ENCODE peak calls at places on chromosomes 6 and 20, in seven cellular contexts. One of them, this sample, is unnamed.

GRCh38 chr6:136226027-136226673 is 24.0 kb downstream of the MTFR2 start:
- DNase-seq in A549: peak; percentile 67
- DNase-seq in AG09319: peak; percentile 16
- DNase-seq in GM12865: peak; percentile 52
- DNase-seq in mesothelial cell of epicardium: no peak
- DNase-seq in PC-9: peak; percentile 52
- DNase-seq in body of pancreas: peak; percentile 51
- DNase-seq in this sample: peak; percentile 14

GRCh38 chr6:21595265-21595950 is 1.9 kb downstream of the SOX4 start:
- DNase-seq in A549: peak; percentile 42
- DNase-seq in GM12865: peak; percentile 69
- DNase-seq in mesothelial cell of epicardium: no peak
- DNase-seq in AG09319: no peak
- DNase-seq in body of pancreas: peak; percentile 65
- DNase-seq in PC-9: no peak
- DNase-seq in this sample: peak; percentile 57

GRCh38 chr6:5898563-5898962 is 108.2 kb downstream of the NRN1 start:
- DNase-seq in body of pancreas: no peak
- DNase-seq in AG09319: no peak
- DNase-seq in GM12865: no peak
- DNase-seq in mesothelial cell of epicardium: no peak
- DNase-seq in PC-9: no peak
- DNase-seq in A549: no peak
- DNase-seq in this sample: peak; percentile 55

GRCh38 chr6:11462742-11463414 is 74.7 kb upstream of the TMEM170B start:
- DNase-seq in GM12865: no peak
- DNase-seq in AG09319: no peak
- DNase-seq in body of pancreas: no peak
- DNase-seq in mesothelial cell of epicardium: no peak
- DNase-seq in A549: no peak
- DNase-seq in PC-9: no peak
- DNase-seq in this sample: no peak

GRCh38 chr6:73511796-73512195 is 9.0 kb downstream of the EEF1A1 start:
- DNase-seq in AG09319: no peak
- DNase-seq in A549: no peak
- DNase-seq in PC-9: peak; percentile 41
- DNase-seq in body of pancreas: no peak
- DNase-seq in GM12865: peak; percentile 13
- DNase-seq in mesothelial cell of epicardium: no peak
- DNase-seq in this sample: no peak

GRCh38 chr20:19812696-19813095 is 54.6 kb downstream of the RIN2 start:
- DNase-seq in PC-9: no peak
- DNase-seq in body of pancreas: no peak
- DNase-seq in mesothelial cell of epicardium: no peak
- DNase-seq in AG09319: no peak
- DNase-seq in GM12865: no peak
- DNase-seq in A549: no peak
- DNase-seq in this sample: no peak

GRCh38 chr6:127022297-127022696 is 96.2 kb upstream of the RSPO3 start:
- DNase-seq in body of pancreas: peak; percentile 27
- DNase-seq in mesothelial cell of epicardium: no peak
- DNase-seq in A549: no peak
- DNase-seq in AG09319: peak; percentile 64
- DNase-seq in PC-9: no peak
- DNase-seq in GM12865: no peak
- DNase-seq in this sample: no peak

GRCh38 chr6:4573958-4574481 is 202.2 kb upstream of the CDYL start:
- DNase-seq in mesothelial cell of epicardium: no peak
- DNase-seq in PC-9: no peak
- DNase-seq in body of pancreas: no peak
- DNase-seq in A549: no peak
- DNase-seq in AG09319: no peak
- DNase-seq in GM12865: no peak
- DNase-seq in this sample: no peak

GRCh38 chr6:20577280-20577679 is 43.0 kb downstream of the CDKAL1 start:
- DNase-seq in body of pancreas: no peak
- DNase-seq in PC-9: no peak
- DNase-seq in A549: no peak
- DNase-seq in AG09319: no peak
- DNase-seq in mesothelial cell of epicardium: no peak
- DNase-seq in GM12865: no peak
- DNase-seq in this sample: no peak

GRCh38 chr20:43911066-43911465 is 3.6 kb upstream of the TOX2 start:
- DNase-seq in A549: peak; percentile 37
- DNase-seq in mesothelial cell of epicardium: no peak
- DNase-seq in body of pancreas: no peak
- DNase-seq in GM12865: peak; percentile 43
- DNase-seq in AG09319: peak; percentile 59
- DNase-seq in PC-9: peak; percentile 77
- DNase-seq in this sample: no peak

GRCh38 chr6:294656-295565 is 2.6 kb downstream of the DUSP22 start:
- DNase-seq in A549: no peak
- DNase-seq in AG09319: no peak
- DNase-seq in body of pancreas: no peak
- DNase-seq in mesothelial cell of epicardium: no peak
- DNase-seq in PC-9: no peak
- DNase-seq in GM12865: peak; percentile 57
- DNase-seq in this sample: no peak

GRCh38 chr6:119173249-119174084 is 95.0 kb upstream of the FAM184A start:
- DNase-seq in GM12865: no peak
- DNase-seq in body of pancreas: no peak
- DNase-seq in PC-9: no peak
- DNase-seq in mesothelial cell of epicardium: no peak
- DNase-seq in AG09319: no peak
- DNase-seq in A549: no peak
- DNase-seq in this sample: no peak

DNA sequence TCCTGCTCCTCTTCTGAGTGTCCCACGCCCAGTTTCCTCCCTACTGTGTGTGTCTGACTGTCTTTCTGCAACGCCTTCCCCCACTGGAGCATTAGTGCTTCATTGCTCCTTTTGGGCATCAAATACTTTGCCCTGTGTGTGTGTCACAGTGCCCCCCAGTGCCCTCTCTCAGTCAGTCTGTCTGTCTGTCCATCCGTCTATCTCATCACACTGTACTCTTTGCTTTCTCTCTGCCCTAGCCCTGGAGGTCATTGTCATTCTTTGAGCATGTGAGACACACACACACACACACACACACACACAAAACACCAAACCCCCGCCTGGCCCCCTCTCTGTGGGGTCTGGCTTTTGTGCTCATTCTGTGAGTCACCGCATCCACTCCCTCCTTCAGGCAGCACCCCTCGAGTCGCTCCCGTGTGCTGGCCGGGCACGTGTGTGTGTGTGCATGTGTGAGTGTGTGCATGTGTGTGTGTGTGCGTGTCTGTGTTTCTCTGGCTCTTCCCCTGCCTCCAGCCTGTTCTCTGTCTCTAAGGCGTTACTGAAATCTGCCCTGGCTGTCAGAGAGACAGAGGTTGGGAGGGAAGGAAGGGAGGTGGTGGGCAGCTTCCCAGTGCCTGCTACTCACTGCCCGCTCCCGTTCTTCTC is 72.0 kb downstream of the SRC start:
- DNase-seq in GM12865: no peak
- DNase-seq in PC-9: no peak
- DNase-seq in AG09319: no peak
- DNase-seq in body of pancreas: no peak
- DNase-seq in mesothelial cell of epicardium: no peak
- DNase-seq in A549: no peak
- DNase-seq in this sample: no peak
- TF ChIP-seq CTCF in GM12865: no peak
- TF ChIP-seq CTCF in PC-9: no peak
- TF ChIP-seq CTCF in AG09319: no peak
- TF ChIP-seq CTCF in body of pancreas: no peak
- TF ChIP-seq CTCF in mesothelial cell of epicardium: no peak
- TF ChIP-seq CTCF in A549: peak; percentile 8
- TF ChIP-seq CTCF in this sample: no peak

GRCh38 chr6:160692369-160692959 is 9.6 kb upstream of the PLG start:
- DNase-seq in GM12865: peak; percentile 8
- DNase-seq in body of pancreas: no peak
- DNase-seq in A549: peak; percentile 2
- DNase-seq in AG09319: no peak
- DNase-seq in mesothelial cell of epicardium: no peak
- DNase-seq in PC-9: no peak
- DNase-seq in this sample: no peak
- TF ChIP-seq CTCF in GM12865: peak; percentile 25
- TF ChIP-seq CTCF in body of pancreas: no peak
- TF ChIP-seq CTCF in A549: no peak
- TF ChIP-seq CTCF in AG09319: no peak
- TF ChIP-seq CTCF in mesothelial cell of epicardium: peak; percentile 21
- TF ChIP-seq CTCF in PC-9: peak; percentile 33
- TF ChIP-seq CTCF in this sample: peak; percentile 30

DNA sequence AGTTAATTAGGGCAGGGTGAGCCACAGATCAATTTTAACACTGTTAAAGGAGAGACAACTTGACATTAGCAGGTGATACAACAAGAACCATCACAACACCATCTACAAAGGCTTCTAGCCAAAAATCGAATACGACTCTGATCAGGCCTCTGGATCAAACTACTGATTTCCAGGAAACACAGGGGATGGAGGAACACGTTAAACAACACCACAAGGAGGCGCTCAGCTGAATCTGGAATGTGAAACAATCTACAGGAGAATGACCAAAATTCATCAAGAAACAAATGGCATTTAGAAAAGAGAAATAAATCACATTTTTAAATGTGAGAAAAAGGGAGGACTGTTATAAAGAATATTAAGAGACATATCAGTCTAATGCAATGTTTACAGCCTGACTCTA is 13.5 kb upstream of the MAFB start:
- DNase-seq in body of pancreas: no peak
- DNase-seq in PC-9: no peak
- DNase-seq in GM12865: no peak
- DNase-seq in A549: no peak
- DNase-seq in mesothelial cell of epicardium: no peak
- DNase-seq in AG09319: no peak
- DNase-seq in this sample: no peak
- TF ChIP-seq CTCF in body of pancreas: no peak
- TF ChIP-seq CTCF in PC-9: peak; percentile 30
- TF ChIP-seq CTCF in GM12865: peak; percentile 12
- TF ChIP-seq CTCF in A549: no peak
- TF ChIP-seq CTCF in mesothelial cell of epicardium: no peak
- TF ChIP-seq CTCF in AG09319: no peak
- TF ChIP-seq CTCF in this sample: no peak

DNA sequence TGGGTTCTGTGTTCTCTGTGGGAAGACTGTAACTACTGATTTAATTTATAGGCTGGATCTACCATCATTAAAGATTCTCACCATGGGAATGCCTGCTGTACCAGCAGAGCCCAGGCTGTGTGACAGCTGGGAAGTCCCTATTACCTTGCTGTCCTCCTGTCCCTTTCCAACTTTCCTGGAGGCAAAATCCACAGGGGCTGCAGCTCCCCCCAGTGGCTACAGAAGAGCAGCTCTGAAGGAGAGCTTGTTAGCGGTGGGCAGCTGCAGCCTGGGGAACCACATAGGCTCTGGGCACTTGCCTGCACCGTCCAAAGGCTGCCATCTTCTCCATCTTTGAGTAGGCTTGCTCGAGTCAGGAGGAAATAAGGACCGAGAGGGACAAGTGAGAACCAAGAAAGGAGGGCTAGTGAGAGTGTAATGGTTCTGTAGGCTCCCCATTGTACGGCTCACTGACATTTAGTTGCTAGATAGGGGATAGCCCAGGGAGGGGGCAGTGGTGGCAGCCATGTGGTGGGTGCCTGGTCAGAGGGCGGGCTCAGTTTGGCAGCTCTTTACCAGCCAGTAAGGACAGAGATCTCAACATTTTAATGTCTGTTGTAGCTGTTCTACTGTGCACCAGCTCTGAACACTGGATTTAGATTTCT is 155.1 kb upstream of the MLIP start:
- DNase-seq in GM12865: peak; percentile 40
- DNase-seq in AG09319: peak; percentile 19
- DNase-seq in mesothelial cell of epicardium: no peak
- DNase-seq in body of pancreas: peak; percentile 69
- DNase-seq in A549: peak; percentile 74
- DNase-seq in PC-9: peak; percentile 70
- DNase-seq in this sample: peak; percentile 94
- TF ChIP-seq CTCF in GM12865: peak; percentile 45
- TF ChIP-seq CTCF in AG09319: peak; percentile 88
- TF ChIP-seq CTCF in mesothelial cell of epicardium: no peak
- TF ChIP-seq CTCF in body of pancreas: peak; percentile 71
- TF ChIP-seq CTCF in A549: peak; percentile 61
- TF ChIP-seq CTCF in PC-9: peak; percentile 88
- TF ChIP-seq CTCF in this sample: peak; percentile 99

GRCh38 chr6:50062051-50062450 is 12.3 kb upstream of the DEFB112 start:
- DNase-seq in GM12865: peak; percentile 15
- DNase-seq in body of pancreas: no peak
- DNase-seq in PC-9: no peak
- DNase-seq in AG09319: no peak
- DNase-seq in A549: peak; percentile 7
- DNase-seq in mesothelial cell of epicardium: no peak
- DNase-seq in this sample: peak; percentile 31
- TF ChIP-seq CTCF in GM12865: peak; percentile 49
- TF ChIP-seq CTCF in body of pancreas: no peak
- TF ChIP-seq CTCF in PC-9: peak; percentile 57
- TF ChIP-seq CTCF in AG09319: no peak
- TF ChIP-seq CTCF in A549: no peak
- TF ChIP-seq CTCF in mesothelial cell of epicardium: peak; percentile 30
- TF ChIP-seq CTCF in this sample: peak; percentile 54

This sample was measured in WERI-Rb-1.